ENCODE peak calls at places on chromosomes 3 and 15, in nine cellular contexts. A is heart left ventricle, W is foreskin fibroblast, E is lung, V is fibroblast of lung, N is adrenal gland, H is AG04449, P is colonic mucosa, C is choroid plexus epithelial cell. U is an unnamed sample.
A peak's percentile ranks its signal among the peaks of the same experiment; 100 is the strongest.

GRCh38 chr3:60048447-60048848 is 998.6 kb upstream of the CFAP20DC start:
- DNase-seq in A (no peak), H (no peak), V (no peak), E (no peak), C (no peak), W (no peak), N (no peak), P (no peak), U (no peak)

GRCh38 chr15:39511000-39511914 is 69.6 kb upstream of the THBS1 start:
- DNase-seq in H (peak; percentile 62), E (no peak), P (no peak), N (peak; percentile 67), V (peak; percentile 91), A (peak; percentile 72), W (peak; percentile 96), C (peak; percentile 87), U (peak; percentile 54)

GRCh38 chr3:190671658-190672057 is 157.8 kb downstream of the IL1RAP start:
- DNase-seq in A (no peak), C (peak; percentile 45), E (no peak), V (peak; percentile 87), H (no peak), P (no peak), N (no peak), W (peak; percentile 7), U (no peak)

GRCh38 chr15:26260517-26261133 is 397.5 kb upstream of the ATP10A start:
- DNase-seq in E (no peak), P (no peak), N (peak; percentile 23), V (peak; percentile 0), H (peak; percentile 4), C (peak; percentile 3), W (peak; percentile 1), A (peak; percentile 31), U (no peak)

GRCh38 chr15:76973362-76973743 is 21.6 kb upstream of the PSTPIP1 start:
- DNase-seq in V (peak; percentile 16), C (peak; percentile 60), E (no peak), W (no peak), N (peak; percentile 27), A (peak; percentile 65), H (no peak), P (no peak), U (no peak)

GRCh38 chr15:46518381-46518780 is 883.6 kb downstream of the SQOR start:
- DNase-seq in H (no peak), V (no peak), E (no peak), P (no peak), C (no peak), N (no peak), A (no peak), W (no peak), U (no peak)

GRCh38 chr3:97910931-97911351 is 61.3 kb downstream of the RIOX2 start:
- DNase-seq in P (no peak), W (no peak), V (no peak), A (no peak), C (peak; percentile 25), N (no peak), E (no peak), H (no peak), U (no peak)

GRCh38 chr15:33461671-33462070 is 150.9 kb downstream of the RYR3 start:
- DNase-seq in P (no peak), E (no peak), C (no peak), V (no peak), N (no peak), W (no peak), H (no peak), A (no peak), U (no peak)

GRCh38 chr3:13549513-13550256 is 760 bp downstream of the FBLN2 start:
- DNase-seq in W (no peak), N (no peak), V (no peak), H (no peak), P (no peak), E (no peak), A (no peak), C (no peak), U (no peak)

GRCh38 chr15:26838742-26839460 is 28.0 kb upstream of the GABRA5 start:
- DNase-seq in H (no peak), A (no peak), P (no peak), W (no peak), E (no peak), N (no peak), C (no peak), V (no peak), U (no peak)

GRCh38 chr3:9721015-9721697 is 10.4 kb upstream of the BRPF1 start:
- DNase-seq in H (no peak), N (no peak), E (no peak), W (peak; percentile 67), C (peak; percentile 39), P (no peak), A (no peak), V (no peak), U (no peak)

GRCh38 chr3:197456271-197457091 is 99.3 kb downstream of the BDH1 start:
- DNase-seq in H (no peak), W (peak; percentile 91), V (peak; percentile 93), C (peak; percentile 95), N (peak; percentile 90), P (peak; percentile 83), E (peak; percentile 87), A (peak; percentile 86), U (peak; percentile 61)

GRCh38 chr15:64148168-64148567 is 3.4 kb upstream of the SNX22 start:
- DNase-seq in N (no peak), C (no peak), E (no peak), A (no peak), H (no peak), W (no peak), P (no peak), V (no peak), U (no peak)

GRCh38 chr3:57179580-57180410 is 14.6 kb upstream of the IL17RD start:
- DNase-seq in A (no peak), P (no peak), N (no peak), W (peak; percentile 56), V (peak; percentile 20), E (no peak), C (peak; percentile 67), H (no peak), U (no peak)

GRCh38 chr3:17207019-17207418 is 322.3 kb downstream of the PLCL2 start:
- DNase-seq in W (no peak), N (no peak), A (no peak), E (no peak), H (no peak), P (no peak), V (peak; percentile 4), C (no peak), U (no peak)

GRCh38 chr3:17207979-17208378 is 323.2 kb downstream of the PLCL2 start:
- DNase-seq in H (no peak), W (no peak), C (no peak), N (no peak), E (no peak), V (no peak), P (no peak), A (no peak), U (no peak)

GRCh38 chr3:17201538-17201937 is 316.8 kb downstream of the PLCL2 start:
- DNase-seq in W (no peak), V (no peak), H (no peak), E (no peak), A (no peak), P (no peak), N (no peak), C (no peak), U (no peak)

GRCh38 chr3:17204049-17204650 is 319.4 kb downstream of the PLCL2 start:
- DNase-seq in P (no peak), A (no peak), H (no peak), E (no peak), N (no peak), V (peak; percentile 18), C (no peak), W (no peak), U (no peak)
- TF ChIP-seq CTCF in P (no peak), A (no peak), H (no peak), E (no peak), N (no peak), V (no peak), C (no peak), W (no peak), U (no peak)

GRCh38 chr3:139939681-139940190 is 4.8 kb downstream of the CLSTN2 start:
- DNase-seq in C (no peak), N (no peak), V (no peak), W (no peak), E (no peak), P (no peak), H (no peak), A (no peak), U (no peak)

GRCh38 chr3:139934557-139935070 is 371 bp upstream of the CLSTN2 start:
- DNase-seq in E (no peak), W (peak; percentile 21), H (no peak), C (peak; percentile 66), N (peak; percentile 72), V (peak; percentile 57), P (peak; percentile 24), A (peak; percentile 59), U (no peak)

GRCh38 chr3:139937674-139938279 is 2.8 kb downstream of the CLSTN2 start:
- DNase-seq in P (peak; percentile 32), E (no peak), V (peak; percentile 22), H (no peak), A (peak; percentile 27), C (peak; percentile 76), N (peak; percentile 66), W (peak; percentile 72), U (peak; percentile 3)

GRCh38 chr3:139935071-139935865 is at the start of gene CLSTN2:
- DNase-seq in N (peak; percentile 72), H (no peak), P (peak; percentile 45), C (peak; percentile 64), V (peak; percentile 67), A (peak; percentile 73), E (no peak), W (peak; percentile 56), U (no peak)

GRCh38 chr3:139935866-139936817 is 1.2 kb downstream of the CLSTN2 start:
- DNase-seq in P (peak; percentile 24), E (no peak), V (peak; percentile 30), N (peak; percentile 13), H (no peak), C (peak; percentile 46), A (peak; percentile 25), W (peak; percentile 28), U (no peak)
- H3K4me3 ChIP-seq in P (peak overlapping the region; percentile 23), E (no peak overlapping the region), V (no peak overlapping the region), N (no peak overlapping the region), H (no peak overlapping the region), C (peak overlapping the region; percentile 60), A (peak overlapping the region; percentile 50), W (no peak overlapping the region), U (no peak overlapping the region)

GRCh38 chr3:170054204-170054603 is 16.4 kb downstream of the GPR160 start:
- DNase-seq in V (no peak), H (no peak), P (no peak), N (no peak), C (peak; percentile 46), A (no peak), E (peak; percentile 22), W (peak; percentile 35), U (no peak)
- TF ChIP-seq CTCF in V (peak; percentile 12), H (no peak), P (no peak), N (peak; percentile 17), C (peak; percentile 60), A (no peak), E (no peak), W (peak; percentile 12), U (peak; percentile 13)

DNA sequence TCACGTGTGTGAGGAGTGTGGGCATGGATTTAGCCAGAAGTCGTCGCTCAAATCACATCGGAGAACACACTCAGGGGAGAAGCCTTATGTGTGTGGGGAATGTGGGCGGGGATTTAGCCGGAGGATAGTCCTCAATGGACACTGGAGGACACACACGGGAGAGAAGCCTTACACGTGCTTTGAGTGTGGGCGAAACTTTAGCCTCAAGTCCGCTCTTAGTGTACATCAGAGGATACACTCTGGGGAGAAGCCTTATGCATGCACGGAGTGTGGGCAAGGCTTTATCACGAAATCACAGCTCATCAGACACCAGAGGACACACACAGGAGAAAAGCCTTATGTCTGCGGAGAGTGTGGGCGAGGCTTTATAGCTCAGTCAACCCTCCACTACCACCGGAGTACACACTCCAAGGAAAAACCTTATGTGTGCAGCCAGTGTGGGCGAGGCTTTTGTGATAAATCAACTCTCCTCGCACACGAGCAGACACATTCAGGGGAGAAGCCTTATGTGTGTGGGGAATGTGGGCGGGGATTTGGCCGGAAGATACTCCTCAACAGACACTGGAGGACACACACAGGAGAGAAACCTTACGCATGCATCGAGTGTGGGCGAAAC is 28.1 kb downstream of the ZNF589 start:
- DNase-seq in H (no peak), A (no peak), E (no peak), C (no peak), N (no peak), V (peak; percentile 42), P (peak; percentile 48), W (no peak), U (no peak)
- H3K4me3 ChIP-seq in H (no peak overlapping the region), A (no peak overlapping the region), E (no peak overlapping the region), C (no peak overlapping the region), N (no peak overlapping the region), V (no peak overlapping the region), P (no peak overlapping the region), W (no peak overlapping the region), U (no peak overlapping the region)